ENCODE peak calls at places on chromosomes 12 and 14, in seven cellular contexts. X, H, O, F, L, N and M are unnamed samples.
A peak's percentile ranks its signal among the peaks of the same experiment; 100 is the strongest.

GRCh38 chr12:84034891-84035290 is 877.7 kb downstream of the SLC6A15 start:
- DNase-seq in N (no peak), O (no peak), L (no peak), F (no peak), H (no peak), X (no peak), M (no peak)

GRCh38 chr12:92859650-92860386 is 69.3 kb downstream of the EEA1 start:
- DNase-seq in H (no peak), N (no peak), O (no peak), L (no peak), X (no peak), F (no peak), M (no peak)

GRCh38 chr12:70661762-70662161 is 24.5 kb upstream of the PTPRB start:
- DNase-seq in H (no peak), N (no peak), L (no peak), F (no peak), X (no peak), O (no peak), M (no peak)

GRCh38 chr14:58647777-58648176 is 10.0 kb downstream of the DACT1 start:
- DNase-seq in H (no peak), N (no peak), O (no peak), X (no peak), F (no peak), L (no peak), M (no peak)

GRCh38 chr12:108696111-108696995 is 35.0 kb downstream of the CORO1C start:
- DNase-seq in N (no peak), F (no peak), X (no peak), H (no peak), L (peak; percentile 56), O (peak; percentile 50), M (no peak)

GRCh38 chr12:124637586-124637985 is 70.2 kb upstream of the NCOR2 start:
- DNase-seq in H (no peak), F (no peak), L (no peak), O (no peak), X (no peak), N (no peak), M (no peak)

GRCh38 chr12:23895792-23896218 is 53.7 kb downstream of the SOX5 start:
- DNase-seq in H (no peak), N (no peak), O (no peak), X (no peak), F (no peak), L (no peak), M (no peak)

GRCh38 chr14:75242546-75243273 is 35.9 kb upstream of the FOS start:
- DNase-seq in X (no peak), L (peak; percentile 35), N (no peak), O (no peak), F (no peak), H (no peak), M (no peak)

GRCh38 chr12:42129595-42130204 is 15.0 kb downstream of the GXYLT1 start:
- DNase-seq in N (no peak), L (no peak), F (no peak), H (peak; percentile 78), X (peak; percentile 50), O (no peak), M (no peak)

GRCh38 chr12:58309806-58310205 is 368.4 kb downstream of the ATP23 start:
- DNase-seq in O (no peak), N (no peak), F (no peak), X (no peak), H (no peak), L (no peak), M (no peak)

GRCh38 chr12:58313091-58313855 is 371.9 kb downstream of the ATP23 start:
- DNase-seq in N (no peak), O (no peak), X (no peak), L (no peak), F (no peak), H (no peak), M (no peak)

GRCh38 chr12:58314610-58315009 is 373.2 kb downstream of the ATP23 start:
- DNase-seq in L (no peak), N (no peak), H (no peak), X (no peak), O (no peak), F (no peak), M (no peak)

GRCh38 chr12:58310368-58310767 is 369.0 kb downstream of the ATP23 start:
- DNase-seq in N (no peak), X (no peak), O (no peak), L (no peak), F (no peak), H (peak; percentile 72), M (no peak)

DNA sequence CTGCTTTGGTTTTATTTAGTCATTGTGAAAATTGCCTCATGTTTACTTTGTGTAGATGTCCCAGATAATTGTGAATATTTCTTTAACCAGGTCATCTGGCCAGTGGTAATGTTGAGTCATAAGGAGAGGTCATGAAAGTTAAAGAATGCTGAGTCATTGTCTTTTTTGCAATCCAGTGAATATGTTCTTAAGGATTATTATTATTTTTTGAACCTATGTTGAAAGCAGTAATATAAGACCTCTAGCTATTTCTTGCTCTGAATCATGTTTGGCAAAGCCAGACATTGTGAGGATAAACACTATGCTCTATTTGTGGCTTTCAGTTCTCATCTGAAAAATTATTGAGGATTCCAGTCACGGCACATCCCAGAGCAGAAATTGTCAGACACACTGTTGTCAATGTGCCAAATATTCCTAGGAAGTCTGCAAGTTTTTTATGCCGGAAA is 369.5 kb downstream of the ATP23 start:
- DNase-seq in X (no peak), H (peak; percentile 95), N (no peak), F (no peak), L (no peak), O (no peak), M (no peak)
- TF ChIP-seq POLR2A in X (no peak), H (no peak), N (no peak), F (no peak), L (no peak), O (no peak), M (no peak)

GRCh38 chr12:105921055-105921454 is 217.7 kb downstream of the NUAK1 start:
- DNase-seq in N (no peak), X (no peak), O (no peak), L (no peak), H (no peak), F (no peak), M (no peak)
- H3K27ac ChIP-seq in N (peak overlapping the region; percentile 65), X (no peak overlapping the region), O (no peak overlapping the region), L (peak overlapping the region; percentile 34), H (peak overlapping the region; percentile 76), F (peak overlapping the region; percentile 91), M (no peak overlapping the region)

GRCh38 chr12:88782357-88782756 is 202.1 kb upstream of the KITLG start:
- DNase-seq in L (no peak), F (no peak), X (no peak), O (no peak), H (no peak), N (no peak), M (no peak)
- TF ChIP-seq POLR2A in L (no peak), F (no peak), X (no peak), O (no peak), H (no peak), N (no peak), M (no peak)

GRCh38 chr14:22837750-22838538 is 1.6 kb downstream of the MMP14 start:
- DNase-seq in X (peak; percentile 41), N (peak; percentile 90), F (peak; percentile 70), H (no peak), O (peak; percentile 77), L (peak; percentile 88), M (no peak)
- H3K27ac ChIP-seq in X (peak overlapping the region; percentile 87), N (peak overlapping the region; percentile 96), F (peak overlapping the region; percentile 96), H (no peak overlapping the region), O (peak overlapping the region; percentile 74), L (peak overlapping the region; percentile 100), M (peak overlapping the region; percentile 99)

DNA sequence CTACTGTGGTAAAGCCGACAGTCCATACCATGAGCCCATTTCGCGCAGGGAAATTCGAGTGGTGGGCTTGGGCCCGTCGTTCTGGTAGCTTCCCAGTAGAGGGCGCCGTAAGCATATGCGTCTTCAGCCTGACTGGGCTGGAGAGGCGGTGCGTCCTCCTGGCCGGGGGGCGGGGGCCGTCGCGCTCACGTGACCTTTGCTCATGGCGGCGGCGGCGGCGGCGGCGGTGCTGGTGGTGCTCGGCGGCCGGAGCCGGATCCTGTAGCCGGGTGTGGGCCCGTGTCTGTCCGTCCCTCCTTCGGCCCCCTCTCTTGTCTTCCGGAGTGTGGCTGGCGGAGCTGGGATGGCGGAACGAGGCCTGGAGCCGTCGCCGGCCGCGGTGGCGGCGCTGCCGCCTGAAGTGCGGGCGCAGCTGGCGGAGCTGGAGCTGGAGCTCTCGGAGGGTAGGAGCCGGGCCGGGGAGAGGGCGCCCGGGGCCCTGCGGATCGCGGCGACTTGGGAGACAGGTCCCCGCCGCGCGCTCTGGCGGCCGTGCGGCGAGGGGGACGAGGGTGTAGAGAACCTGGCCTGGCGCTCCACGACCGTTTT is at the start of gene DIP2B:
- DNase-seq in L (peak; percentile 94), X (peak; percentile 97), F (peak; percentile 97), N (peak; percentile 96), O (peak; percentile 93), H (peak; percentile 95), M (peak; percentile 80)
- TF ChIP-seq POLR2A in L (peak; percentile 88), X (peak; percentile 77), F (peak; percentile 56), N (no peak), O (peak; percentile 16), H (peak; percentile 66), M (peak; percentile 68)

GRCh38 chr12:116280590-116281290 is 3.2 kb upstream of the MED13L start:
- DNase-seq in X (no peak), F (no peak), N (no peak), H (no peak), O (no peak), L (no peak), M (no peak)

GRCh38 chr12:116278667-116279066 is 1.2 kb upstream of the MED13L start:
- DNase-seq in O (no peak), X (no peak), F (no peak), H (no peak), N (no peak), L (no peak), M (no peak)

GRCh38 chr12:116276433-116277216 is 868 bp downstream of the MED13L start:
- DNase-seq in O (peak; percentile 70), F (peak; percentile 77), X (peak; percentile 79), L (peak; percentile 72), N (peak; percentile 90), H (peak; percentile 72), M (peak; percentile 12)

GRCh38 chr12:116277393-116278258 is at the start of gene MED13L:
- DNase-seq in L (peak; percentile 91), X (peak; percentile 90), O (peak; percentile 88), N (peak; percentile 88), H (peak; percentile 91), F (peak; percentile 93), M (peak; percentile 52)

GRCh38 chr12:116278259-116278595 is 734 bp upstream of the MED13L start:
- DNase-seq in N (no peak), O (no peak), H (peak; percentile 45), F (no peak), L (no peak), X (no peak), M (no peak)
- H3K27ac ChIP-seq in N (peak overlapping the region; percentile 99), O (peak overlapping the region; percentile 82), H (peak overlapping the region; percentile 96), F (no peak overlapping the region), L (peak overlapping the region; percentile 99), X (peak overlapping the region; percentile 97), M (peak overlapping the region; percentile 92)

DNA sequence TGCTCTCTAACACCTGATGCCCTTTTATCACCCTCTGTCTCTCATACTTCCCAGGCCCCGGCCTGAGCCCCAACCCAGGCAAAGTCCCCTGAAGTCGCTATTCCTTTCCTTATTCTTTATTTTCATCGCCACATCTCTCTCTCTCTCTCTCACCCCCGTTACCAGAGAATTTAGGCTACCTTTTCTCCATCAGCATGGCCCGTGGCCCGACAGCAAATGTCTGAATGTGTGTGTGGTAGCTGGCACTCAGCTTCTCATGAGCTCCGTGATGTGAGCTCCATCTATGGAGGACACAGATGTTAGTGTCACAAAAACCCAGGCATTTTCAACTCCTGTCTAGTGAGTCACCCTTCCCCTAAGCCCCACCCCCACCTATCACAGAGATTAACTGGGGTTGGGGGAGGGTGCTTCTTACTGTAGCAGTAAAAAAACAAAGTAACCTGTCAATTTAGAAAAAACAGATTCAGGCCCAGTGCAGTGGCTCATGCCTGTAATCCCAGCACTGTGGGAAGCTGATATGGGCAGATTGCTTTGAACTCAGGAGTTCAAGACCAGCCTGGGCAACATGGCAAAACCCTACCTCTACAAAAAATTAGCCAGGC is 53.8 kb downstream of the VCPKMT start:
- DNase-seq in H (peak; percentile 63), N (no peak), O (no peak), X (peak; percentile 43), L (peak; percentile 38), F (no peak), M (peak; percentile 33)
- TF ChIP-seq POLR2A in H (no peak), N (no peak), O (no peak), X (no peak), L (no peak), F (no peak), M (peak; percentile 65)